ENCODE peak calls at places on chromosomes 7 and 10, in nine cellular contexts. R is IMR-90; C is NCI-H1105 treated with DMSO at 0.1 percent for 48 hours; Q is upper lobe of right lung; M is fibroblast of lung; W is AG08395; J is activated naive CD8-positive, alpha-beta T cell treated with anti-CD3 and anti-CD28 coated beads, Interleukin-2, amount 50 U/mL, for 16 hours; A is skeletal muscle cell; L is NCI-H187. Z is an unnamed sample.
A peak's percentile ranks its signal among the peaks of the same experiment; 100 is the strongest.

GRCh38 chr7:132544999-132545398 is 31.3 kb downstream of the PLXNA4 start:
- DNase-seq in R (no peak), C (no peak), Q (no peak), M (no peak), W (no peak), J (no peak), A (no peak), L (no peak), Z (no peak)

GRCh38 chr7:12403287-12404181 is at the start of gene VWDE:
- DNase-seq in R (no peak), C (peak; percentile 97), Q (peak; percentile 80), M (peak; percentile 37), W (no peak), J (peak; percentile 1), A (no peak), L (peak; percentile 88), Z (peak; percentile 1)

GRCh38 chr7:82234457-82235049 is 209.0 kb downstream of the CACNA2D1 start:
- DNase-seq in R (peak; percentile 59), C (peak; percentile 73), Q (no peak), M (peak; percentile 72), W (peak; percentile 10), J (no peak), A (no peak), L (no peak), Z (peak; percentile 64)

GRCh38 chr10:35409094-35409582 is 72.8 kb downstream of the CCNY start:
- DNase-seq in R (peak; percentile 90), C (peak; percentile 18), Q (no peak), M (peak; percentile 92), W (peak; percentile 91), J (no peak), A (peak; percentile 84), L (no peak), Z (peak; percentile 84)

GRCh38 chr7:161786-162185 is 30.6 kb upstream of the FAM20C start:
- DNase-seq in R (no peak), C (no peak), Q (peak; percentile 20), M (no peak), W (no peak), J (no peak), A (no peak), L (no peak), Z (no peak)

GRCh38 chr10:26857991-26858706 is 2.6 kb downstream of the ABI1 start:
- DNase-seq in R (peak; percentile 23), C (no peak), Q (no peak), M (no peak), W (no peak), J (no peak), A (no peak), L (no peak), Z (peak; percentile 14)

GRCh38 chr7:112050205-112050881 is 155.9 kb downstream of the DOCK4 start:
- DNase-seq in R (no peak), C (no peak), Q (no peak), M (no peak), W (no peak), J (no peak), A (no peak), L (no peak), Z (no peak)

GRCh38 chr7:130674456-130674855 is 5.9 kb upstream of the COPG2 start:
- DNase-seq in R (no peak), C (no peak), Q (no peak), M (no peak), W (no peak), J (no peak), A (no peak), L (no peak), Z (no peak)

GRCh38 chr7:28732037-28732869 is 225.9 kb downstream of the TRIL start:
- DNase-seq in R (peak; percentile 55), C (peak; percentile 16), Q (no peak), M (peak; percentile 81), W (peak; percentile 77), J (no peak), A (no peak), L (no peak), Z (peak; percentile 37)

GRCh38 chr10:89369142-89370105 is 8.4 kb upstream of the IFIT1B start:
- DNase-seq in R (peak; percentile 60), C (peak; percentile 8), Q (no peak), M (peak; percentile 75), W (peak; percentile 55), J (no peak), A (no peak), L (no peak), Z (peak; percentile 64)

GRCh38 chr7:46494026-46494425 is 573.0 kb upstream of the IGFBP3 start:
- DNase-seq in R (peak; percentile 66), C (no peak), Q (no peak), M (no peak), W (peak; percentile 58), J (no peak), A (peak; percentile 45), L (no peak), Z (no peak)

GRCh38 chr7:117012284-117013174 is 59.2 kb downstream of the ST7 start:
- DNase-seq in R (peak; percentile 66), C (peak; percentile 21), Q (no peak), M (peak; percentile 63), W (peak; percentile 59), J (no peak), A (no peak), L (no peak), Z (peak; percentile 43)

GRCh38 chr10:74113546-74113945 is 37.1 kb downstream of the AP3M1 start:
- DNase-seq in R (peak; percentile 22), C (no peak), Q (no peak), M (no peak), W (no peak), J (no peak), A (no peak), L (no peak), Z (no peak)

GRCh38 chr10:21176934-21177480 is 279.9 kb upstream of the NEBL start:
- DNase-seq in R (no peak), C (no peak), Q (no peak), M (no peak), W (no peak), J (no peak), A (no peak), L (no peak), Z (no peak)

GRCh38 chr7:106180721-106181120 is 68.6 kb upstream of the SYPL1 start:
- DNase-seq in R (no peak), C (no peak), Q (no peak), M (no peak), W (no peak), J (no peak), A (no peak), L (no peak), Z (no peak)

GRCh38 chr7:33590902-33591301 is 314.4 kb upstream of the BMPER start:
- DNase-seq in R (peak; percentile 73), C (no peak), Q (no peak), M (peak; percentile 19), W (no peak), J (no peak), A (peak; percentile 27), L (no peak), Z (no peak)

GRCh38 chr10:25725917-25726716 is 207.9 kb upstream of the MYO3A start:
- DNase-seq in R (peak; percentile 33), C (peak; percentile 59), Q (no peak), M (peak; percentile 50), W (peak; percentile 46), J (no peak), A (peak; percentile 4), L (no peak), Z (peak; percentile 63)

GRCh38 chr10:7579681-7580080 is 87.1 kb downstream of the ITIH5 start:
- DNase-seq in R (no peak), C (no peak), Q (no peak), M (no peak), W (no peak), J (no peak), A (no peak), L (no peak), Z (no peak)

GRCh38 chr7:105800442-105800841 is 76.0 kb downstream of the ATXN7L1 start:
- DNase-seq in R (peak; percentile 44), C (no peak), Q (no peak), M (no peak), W (peak; percentile 35), J (no peak), A (no peak), L (no peak), Z (no peak)

GRCh38 chr10:62769574-62770242 is 34.8 kb upstream of the ADO start:
- DNase-seq in R (peak; percentile 10), C (no peak), Q (no peak), M (peak; percentile 27), W (no peak), J (no peak), A (no peak), L (no peak), Z (peak; percentile 5)